ENCODE peak calls at places on chromosomes 16 and 17, in ten cellular contexts. N is upper lobe of right lung, C is kidney, M is substantia nigra, Q is germinal center, R is H9, W is RPMI7951, V is HuH-7.5, L is T-helper 1 cell, J is Kasumi-1. Z is an unnamed sample.

GRCh38 chr16:51473091-51473490 is 322.0 kb upstream of the SALL1 start:
- DNase-seq in M (no peak), R (no peak), Q (no peak), L (no peak), V (no peak), C (no peak), N (no peak), J (no peak), W (peak), Z (no peak)

GRCh38 chr16:8376430-8376829 is 213.9 kb downstream of the TMEM114 start:
- DNase-seq in L (no peak), R (no peak), V (no peak), C (no peak), N (no peak), J (no peak), M (no peak), W (peak), Q (no peak), Z (no peak)

GRCh38 chr16:25841776-25842175 is 150.0 kb downstream of the HS3ST4 start:
- DNase-seq in M (no peak), C (no peak), L (no peak), W (no peak), Q (no peak), N (no peak), V (no peak), J (no peak), R (no peak), Z (no peak)

GRCh38 chr17:16040710-16041251 is 41.2 kb downstream of the TTC19 start:
- DNase-seq in N (no peak), W (peak), C (no peak), V (peak), L (no peak), R (no peak), J (no peak), M (no peak), Q (no peak), Z (peak)

GRCh38 chr16:67166035-67166882 is 1.7 kb downstream of the HSF4 start:
- DNase-seq in M (no peak), V (no peak), J (no peak), N (no peak), W (no peak), C (no peak), R (no peak), L (no peak), Q (no peak), Z (no peak)

GRCh38 chr17:81710514-81711308 is 1.4 kb upstream of the SLC25A10 start:
- DNase-seq in W (peak), J (peak), N (no peak), V (no peak), R (no peak), L (no peak), M (no peak), C (peak), Q (no peak), Z (no peak)

GRCh38 chr16:58048914-58049696 is 23.6 kb downstream of the MMP15 start:
- DNase-seq in J (no peak), Q (no peak), N (no peak), C (no peak), V (no peak), L (no peak), W (no peak), R (no peak), M (no peak), Z (no peak)

GRCh38 chr17:77721823-77722160 is 236.7 kb upstream of the TNRC6C start:
- DNase-seq in N (no peak), C (no peak), Q (no peak), R (peak), J (no peak), M (no peak), V (no peak), L (no peak), W (no peak), Z (no peak)

GRCh38 chr17:2894782-2895181 is 98.5 kb downstream of the RAP1GAP2 start:
- DNase-seq in V (no peak), Q (no peak), W (no peak), N (no peak), J (no peak), L (no peak), M (no peak), R (peak), C (no peak), Z (no peak)

GRCh38 chr17:304461-304860 is 48.1 kb downstream of the RPH3AL start:
- DNase-seq in M (no peak), Q (no peak), W (no peak), R (peak), J (no peak), N (no peak), C (peak), L (no peak), V (no peak), Z (peak)

GRCh38 chr17:42548993-42549755 is 3.5 kb upstream of the HSD17B1 start:
- DNase-seq in C (no peak), J (no peak), M (no peak), V (no peak), W (no peak), N (no peak), Q (no peak), L (no peak), R (no peak), Z (no peak)

GRCh38 chr17:12510535-12510934 is 155.2 kb upstream of the MYOCD start:
- DNase-seq in W (no peak), J (no peak), R (no peak), M (no peak), Q (no peak), L (no peak), C (no peak), N (no peak), V (no peak), Z (no peak)

GRCh38 chr17:12046786-12047185 is 26.1 kb downstream of the MAP2K4 start:
- DNase-seq in M (no peak), C (no peak), N (no peak), V (no peak), J (no peak), Q (no peak), R (no peak), L (no peak), W (no peak), Z (no peak)

GRCh38 chr16:252366-253337 is 18.0 kb downstream of the FAM234A start:
- DNase-seq in W (no peak), L (no peak), J (peak), N (no peak), V (no peak), C (no peak), Q (peak), R (no peak), M (no peak), Z (no peak)

GRCh38 chr16:68997564-68997963 is 107.9 kb upstream of the HAS3 start:
- DNase-seq in N (no peak), L (no peak), C (no peak), M (no peak), Q (no peak), W (no peak), J (no peak), V (no peak), R (no peak), Z (no peak)

GRCh38 chr17:9350083-9350482 is 225.5 kb downstream of the STX8 start:
- DNase-seq in Q (no peak), C (no peak), V (no peak), L (no peak), W (peak), J (no peak), N (no peak), M (no peak), R (no peak), Z (peak)

GRCh38 chr17:78903101-78903779 is at the start of gene CEP295NL:
- DNase-seq in N (no peak), W (no peak), J (no peak), R (no peak), C (no peak), Q (no peak), L (no peak), V (no peak), M (no peak), Z (no peak)

GRCh38 chr17:62187681-62188080 is 122.6 kb upstream of the MED13 start:
- DNase-seq in N (no peak), L (no peak), M (no peak), R (no peak), Q (no peak), J (no peak), W (peak), C (no peak), V (no peak), Z (peak)

GRCh38 chr16:69890114-69890890 is 60.8 kb upstream of the CLEC18A start:
- DNase-seq in V (no peak), R (peak), M (peak), C (peak), J (no peak), Q (no peak), N (no peak), L (no peak), W (peak), Z (no peak)

GRCh38 chr16:35565626-35566025 is 2106.2 kb downstream of the TP53TG3F start:
- DNase-seq in J (no peak), R (no peak), C (no peak), W (no peak), L (no peak), V (no peak), N (no peak), Q (no peak), M (no peak), Z (no peak)

GRCh38 chr17:65560628-65561371 is 648 bp downstream of the AXIN2 start:
- DNase-seq in N (peak), V (peak), L (peak), Q (peak), J (peak), M (no peak), R (peak), W (peak), C (peak), Z (peak)

GRCh38 chr17:82924214-82924613 is 84.4 kb upstream of the ZNF750 start:
- DNase-seq in C (no peak), L (no peak), W (no peak), M (no peak), R (no peak), V (no peak), J (no peak), Q (no peak), N (no peak), Z (no peak)

GRCh38 chr17:6099492-6099891 is 29.3 kb downstream of the WSCD1 start:
- DNase-seq in W (no peak), M (no peak), R (peak), J (no peak), L (no peak), N (peak), Q (no peak), C (no peak), V (no peak), Z (no peak)

GRCh38 chr16:87316450-87316922 is 706 bp downstream of the C16orf95 start:
- DNase-seq in N (no peak), L (no peak), Q (no peak), R (no peak), C (no peak), J (no peak), M (no peak), V (no peak), W (no peak), Z (no peak)

GRCh38 chr16:13376174-13376573 is 474.8 kb downstream of the SHISA9 start:
- DNase-seq in N (no peak), V (no peak), J (no peak), Q (no peak), W (no peak), M (no peak), C (no peak), R (no peak), L (no peak), Z (no peak)

GRCh38 chr17:1462164-1463112 is 6.4 kb upstream of the CRK start:
- DNase-seq in Q (no peak), C (no peak), N (no peak), W (peak), J (no peak), L (no peak), M (no peak), R (no peak), V (no peak), Z (no peak)

GRCh38 chr17:80845863-80846671 is 145.6 kb upstream of the CHMP6 start:
- DNase-seq in N (peak), V (no peak), W (no peak), Q (peak), L (no peak), M (no peak), C (peak), R (no peak), J (no peak), Z (peak)

GRCh38 chr16:29925173-29925804 is 737 bp downstream of the KCTD13 start:
- DNase-seq in W (no peak), M (no peak), C (no peak), J (peak), V (no peak), Q (no peak), N (peak), L (no peak), R (no peak), Z (no peak)

GRCh38 chr16:78931267-78932060 is 669.1 kb downstream of the MAF start:
- DNase-seq in J (no peak), N (no peak), M (no peak), Q (no peak), W (no peak), L (no peak), V (no peak), C (no peak), R (no peak), Z (no peak)

GRCh38 chr17:45307290-45308015 is 9.4 kb downstream of the MAP3K14 start:
- DNase-seq in Q (peak), W (peak), J (peak), N (no peak), R (no peak), V (no peak), L (no peak), M (no peak), C (no peak), Z (peak)

GRCh38 chr17:64162575-64162974 is 32.6 kb upstream of the ERN1 start:
- DNase-seq in W (no peak), J (no peak), R (no peak), L (no peak), C (no peak), V (no peak), M (no peak), N (no peak), Q (no peak), Z (no peak)

GRCh38 chr17:68491864-68492263 is 20.4 kb upstream of the PRKAR1A start:
- DNase-seq in L (no peak), C (no peak), V (no peak), Q (no peak), N (peak), R (no peak), M (no peak), W (peak), J (peak), Z (no peak)

GRCh38 chr17:17778308-17779014 is 58.3 kb downstream of the SREBF1 start:
- DNase-seq in R (no peak), M (peak), L (no peak), N (no peak), C (peak), V (no peak), W (no peak), J (no peak), Q (no peak), Z (peak)

GRCh38 chr16:4679854-4680636 is 13.3 kb upstream of the NUDT16L1 start:
- DNase-seq in Q (no peak), M (peak), R (no peak), V (no peak), N (peak), C (peak), W (peak), L (no peak), J (peak), Z (peak)

Z was measured in myocyte.